ENCODE peak calls at places on chromosome 7, in four cellular contexts. R is iPS DF 6.9; L is left ventricle myocardium inferior; E is stimulated activated naive CD8-positive, alpha-beta T cell treated with anti-CD3 and anti-CD28 coated beads, Interleukin-15, Interleukin-2, amounts not matched to agents 100 U/mL and 50 U/mL, for 24 hours. K is an unnamed sample.

GRCh38 chr7:1539346-1540321 is 9.1 kb downstream of the MAFK start:
- DNase-seq in L (no peak), R (no peak), E (no peak), K (no peak)

GRCh38 chr7:126803060-126803665 is 449.6 kb downstream of the GRM8 start:
- DNase-seq in R (peak), L (no peak), E (peak), K (no peak)

GRCh38 chr7:127858915-127859189 is 172.4 kb downstream of the LRRC4 start:
- DNase-seq in L (no peak), R (no peak), E (no peak), K (no peak)

GRCh38 chr7:43195256-43195655 is 82.8 kb downstream of the HECW1 start:
- DNase-seq in R (no peak), L (no peak), E (no peak), K (no peak)

GRCh38 chr7:29237483-29237882 is 42.9 kb downstream of the CHN2 start:
- DNase-seq in R (no peak), L (no peak), E (no peak), K (no peak)

GRCh38 chr7:130971297-130971696 is 237.3 kb upstream of the KLF14 start:
- DNase-seq in E (peak), R (no peak), L (no peak), K (no peak)

GRCh38 chr7:142865766-142866165 is 10.9 kb downstream of the EPHB6 start:
- DNase-seq in L (no peak), R (no peak), E (no peak), K (no peak)

GRCh38 chr7:6460303-6460702 is 12.5 kb upstream of the DAGLB start:
- DNase-seq in E (no peak), L (no peak), R (no peak), K (no peak)

GRCh38 chr7:4769753-4770152 is 5.7 kb upstream of the AP5Z1 start:
- DNase-seq in R (no peak), E (no peak), L (no peak), K (no peak)

GRCh38 chr7:116188-116981 is 76.0 kb upstream of the FAM20C start:
- DNase-seq in E (no peak), R (no peak), L (peak), K (no peak)

K was measured in occipital lobe.